ENCODE peak calls at places on chromosomes 13 and 19, in six cellular contexts. G is astrocyte of the cerebellum, T is cardiac fibroblast, O is B cell, E is Peyer's patch, L is fibroblast of mammary gland. M is an unnamed sample.

GRCh38 chr13:30340367-30341184 is 33.2 kb upstream of the KATNAL1 start:
- DNase-seq in G (no peak), T (peak; percentile 87), L (peak; percentile 95), O (no peak), E (no peak), M (no peak)

GRCh38 chr13:46759861-46760260 is 37.1 kb downstream of the ESD start:
- DNase-seq in E (no peak), L (peak; percentile 20), O (no peak), G (no peak), T (peak; percentile 53), M (no peak)

GRCh38 chr13:50685491-50685890 is 158.0 kb downstream of the DLEU7 start:
- DNase-seq in T (peak; percentile 54), O (no peak), E (no peak), L (peak; percentile 35), G (peak; percentile 34), M (no peak)

GRCh38 chr13:94641432-94641941 is 39.8 kb downstream of the GPR180 start:
- DNase-seq in O (no peak), T (peak; percentile 88), G (peak; percentile 50), E (no peak), L (peak; percentile 71), M (no peak)

GRCh38 chr19:16210168-16210567 is 12.5 kb downstream of the AP1M1 start:
- DNase-seq in E (no peak), G (no peak), O (no peak), L (no peak), T (no peak), M (no peak)

GRCh38 chr19:5365905-5366304 is 25.3 kb upstream of the PTPRS start:
- DNase-seq in G (no peak), O (no peak), T (no peak), L (no peak), E (no peak), M (no peak)

GRCh38 chr19:40907968-40908735 is 26.1 kb upstream of the CYP2A7 start:
- DNase-seq in G (no peak), O (peak; percentile 78), E (peak; percentile 77), T (no peak), L (no peak), M (no peak)

GRCh38 chr13:76638882-76639281 is 247.3 kb downstream of the KCTD12 start:
- DNase-seq in T (peak; percentile 57), O (no peak), E (no peak), L (peak; percentile 15), G (no peak), M (no peak)

GRCh38 chr13:110627761-110628476 is 12.6 kb downstream of the NAXD start:
- DNase-seq in E (no peak), L (no peak), G (no peak), O (no peak), T (no peak), M (no peak)

GRCh38 chr19:13844130-13844631 is 32.8 kb upstream of the NANOS3 start:
- DNase-seq in T (no peak), E (no peak), G (no peak), O (peak; percentile 47), L (no peak), M (no peak)

GRCh38 chr13:40016953-40017660 is 361.6 kb downstream of the COG6 start:
- DNase-seq in L (no peak), O (no peak), E (no peak), T (no peak), G (no peak), M (no peak)

GRCh38 chr19:24029941-24030636 is 56.9 kb upstream of the ZNF254 start:
- DNase-seq in E (no peak), G (no peak), O (no peak), L (no peak), T (no peak), M (no peak)

GRCh38 chr19:10113592-10113963 is 2.1 kb downstream of the P2RY11 start:
- DNase-seq in L (no peak), O (no peak), T (peak; percentile 10), G (no peak), E (no peak), M (no peak)

GRCh38 chr19:33035461-33035860 is 29.2 kb downstream of the RHPN2 start:
- DNase-seq in L (no peak), E (no peak), G (no peak), T (no peak), O (no peak), M (no peak)

GRCh38 chr19:2044709-2045500 is 6.1 kb downstream of the MKNK2 start:
- DNase-seq in E (no peak), L (no peak), T (no peak), O (peak; percentile 34), G (no peak), M (no peak)

GRCh38 chr19:31529121-31529520 is 179.9 kb upstream of the TSHZ3 start:
- DNase-seq in E (no peak), G (no peak), O (no peak), L (no peak), T (no peak), M (no peak)

GRCh38 chr13:23378009-23378632 is 55.4 kb downstream of the SACS start:
- DNase-seq in O (peak; percentile 73), E (peak; percentile 70), L (peak; percentile 100), T (peak; percentile 98), G (peak; percentile 97), M (peak; percentile 35)

GRCh38 chr19:34639491-34640085 is 37.4 kb downstream of the SCGB2B2 start:
- DNase-seq in G (peak; percentile 49), O (peak; percentile 79), L (peak; percentile 75), T (peak; percentile 80), E (peak; percentile 52), M (peak; percentile 43)

GRCh38 chr13:98141091-98141490 is 1.8 kb upstream of the FARP1 start:
- DNase-seq in T (no peak), E (no peak), G (no peak), O (no peak), L (no peak), M (no peak)

GRCh38 chr19:49119411-49120324 is at the start of gene PPFIA3:
- DNase-seq in G (no peak), E (no peak), O (peak; percentile 65), T (peak; percentile 59), L (peak; percentile 42), M (no peak)

GRCh38 chr13:41462427-41462826 is 5.1 kb downstream of the RGCC start:
- DNase-seq in O (no peak), T (no peak), L (no peak), E (no peak), G (no peak), M (no peak)

GRCh38 chr13:111901301-111901905 is 165.5 kb upstream of the SOX1 start:
- DNase-seq in G (no peak), E (no peak), O (no peak), T (no peak), L (no peak), M (no peak)

GRCh38 chr13:42999491-42999890 is 7.5 kb upstream of the EPSTI1 start:
- DNase-seq in O (no peak), T (no peak), E (no peak), L (no peak), G (no peak), M (no peak)

GRCh38 chr19:16034958-16035560 is 41.2 kb upstream of the TPM4 start:
- DNase-seq in O (no peak), E (no peak), L (no peak), G (no peak), T (no peak), M (no peak)

GRCh38 chr13:59352600-59352999 is 811.1 kb downstream of the DIAPH3 start:
- DNase-seq in O (no peak), L (no peak), T (no peak), E (no peak), G (no peak), M (no peak)

GRCh38 chr19:19823916-19824315 is 2.4 kb upstream of the ZNF506 start:
- DNase-seq in L (no peak), G (no peak), T (no peak), E (no peak), O (peak; percentile 32), M (peak; percentile 45)

GRCh38 chr19:33664744-33665143 is 43.0 kb downstream of the CHST8 start:
- DNase-seq in T (no peak), O (no peak), E (no peak), G (no peak), L (no peak), M (no peak)

GRCh38 chr19:42281175-42282035 is 12.4 kb downstream of the CIC start:
- DNase-seq in E (no peak), O (peak; percentile 62), L (peak; percentile 38), T (peak; percentile 22), G (no peak), M (no peak)
- TF ChIP-seq CTCF in E (no peak), O (no peak), L (no peak), T (peak; percentile 4), G (no peak), M (no peak)

DNA sequence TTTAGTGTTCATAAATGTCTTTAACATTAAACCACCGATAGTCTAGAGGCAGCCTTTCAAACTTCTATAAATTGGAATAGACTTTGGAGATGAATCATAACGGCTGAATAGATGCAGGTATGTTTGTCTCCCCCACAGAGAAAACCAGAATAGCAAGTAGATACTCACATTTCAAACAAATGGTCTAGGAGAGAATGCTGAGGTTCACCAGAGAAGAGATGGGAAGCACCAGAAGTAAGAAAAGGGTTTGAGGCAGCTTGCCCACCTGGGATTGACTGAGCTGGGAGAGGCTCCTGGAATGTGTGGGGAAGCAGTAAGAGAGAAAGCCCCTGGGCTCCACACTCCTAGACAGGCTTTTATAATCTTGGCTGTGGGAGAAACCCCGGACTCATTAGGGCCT is 6.4 kb downstream of the IGFL3 start:
- DNase-seq in L (no peak), T (no peak), O (no peak), G (peak; percentile 53), E (no peak), M (no peak)
- TF ChIP-seq CTCF in L (no peak), T (no peak), O (no peak), G (no peak), E (no peak), M (no peak)

GRCh38 chr13:77811981-77812380 is 106.7 kb downstream of the EDNRB start:
- DNase-seq in O (no peak), G (no peak), T (no peak), L (no peak), E (no peak), M (no peak)

GRCh38 chr13:77810891-77811290 is 107.7 kb downstream of the EDNRB start:
- DNase-seq in G (no peak), E (no peak), O (no peak), L (no peak), T (no peak), M (no peak)

GRCh38 chr13:77815330-77815729 is 103.3 kb downstream of the EDNRB start:
- DNase-seq in O (no peak), L (no peak), E (no peak), T (peak; percentile 46), G (no peak), M (no peak)

DNA sequence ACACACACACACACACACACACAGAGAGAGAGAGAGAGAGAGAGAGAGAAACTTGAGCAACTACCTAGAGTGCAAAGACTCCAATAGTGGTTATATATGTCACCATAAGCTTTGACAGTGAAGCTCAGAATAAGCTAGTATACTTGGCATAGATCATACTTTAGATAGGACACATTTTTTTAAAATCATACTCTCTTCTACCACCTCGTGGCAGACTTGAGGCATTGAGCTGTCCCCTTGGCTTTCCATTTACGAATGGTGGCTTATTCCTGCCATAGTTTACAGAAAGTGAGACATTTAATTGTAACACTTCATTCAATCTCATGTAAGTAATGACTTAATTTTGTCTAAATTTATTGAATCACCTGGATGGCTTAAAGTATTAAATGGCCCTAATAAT is 108.2 kb downstream of the EDNRB start:
- DNase-seq in G (no peak), T (peak; percentile 34), O (no peak), E (no peak), L (peak; percentile 62), M (peak; percentile 21)
- TF ChIP-seq CTCF in G (peak; percentile 48), T (peak; percentile 22), O (no peak), E (no peak), L (peak; percentile 51), M (peak; percentile 45)

GRCh38 chr19:39413903-39414608 is 1.6 kb downstream of the PLEKHG2 start:
- DNase-seq in E (no peak), O (peak; percentile 43), G (no peak), L (peak; percentile 39), T (no peak), M (no peak)
- TF ChIP-seq CTCF in E (no peak), O (no peak), G (no peak), L (peak; percentile 26), T (peak; percentile 34), M (peak; percentile 29)

M was measured in GM10248.